ENCODE peak calls at places on chromosomes 2 and 18, in six cellular contexts. U is NCI-H1417 treated with DMSO at 0.1 percent for 48 hours; Q is stimulated activated CD4-positive, alpha-beta T cell treated with anti-CD3 and anti-CD28 coated beads, Interleukin-1b, Interleukin-23, amount 100 ng/mL, for 1 hour; K is fibroblast of lung; H is endothelial cell; V is LoVo. A is an unnamed sample.

GRCh38 chr2:39772086-39772811 is 6.8 kb downstream of the THUMPD2 start:
- DNase-seq in V (no peak), H (no peak), K (peak; percentile 92), U (no peak), Q (no peak), A (peak; percentile 5)

GRCh38 chr2:218806346-218806978 is 24.5 kb downstream of the CYP27A1 start:
- DNase-seq in U (no peak), K (peak; percentile 98), H (no peak), V (peak; percentile 75), Q (no peak), A (peak; percentile 100)

GRCh38 chr2:20609349-20609994 is 41.4 kb downstream of the HS1BP3 start:
- DNase-seq in H (no peak), Q (no peak), K (peak; percentile 70), U (no peak), V (no peak), A (no peak)

GRCh38 chr18:46211816-46212215 is 107.6 kb downstream of the HAUS1 start:
- DNase-seq in U (no peak), H (no peak), Q (no peak), K (peak; percentile 66), V (no peak), A (no peak)

GRCh38 chr2:68747413-68747812 is 12.8 kb downstream of the ARHGAP25 start:
- DNase-seq in Q (no peak), V (no peak), H (no peak), K (no peak), U (no peak), A (no peak)

GRCh38 chr2:118842687-118843491 is 4.6 kb downstream of the EN1 start:
- DNase-seq in K (no peak), Q (no peak), U (no peak), H (peak; percentile 22), V (no peak), A (no peak)

GRCh38 chr18:49591775-49592174 is 29.9 kb downstream of the LIPG start:
- DNase-seq in U (no peak), V (peak; percentile 80), K (no peak), Q (no peak), H (no peak), A (no peak)

GRCh38 chr18:55283309-55283708 is 304.7 kb downstream of the TCF4 start:
- DNase-seq in Q (no peak), V (no peak), H (no peak), K (no peak), U (no peak), A (no peak)

GRCh38 chr2:73107211-73107926 is 5.4 kb downstream of the RAB11FIP5 start:
- DNase-seq in K (no peak), U (no peak), Q (no peak), H (no peak), V (no peak), A (peak; percentile 45)

GRCh38 chr2:189441709-189442074 is 418 bp downstream of the WDR75 start:
- DNase-seq in K (peak; percentile 3), U (no peak), H (no peak), Q (no peak), V (no peak), A (no peak)

GRCh38 chr2:241271641-241272297 is 43.7 kb downstream of the HDLBP start:
- DNase-seq in Q (peak; percentile 19), U (no peak), K (peak; percentile 82), V (peak; percentile 58), H (peak; percentile 53), A (peak; percentile 84)

GRCh38 chr2:168494190-168494711 is 38.2 kb downstream of the CERS6 start:
- DNase-seq in K (peak; percentile 17), V (peak; percentile 51), Q (no peak), H (peak; percentile 34), U (no peak), A (no peak)

GRCh38 chr18:25314824-25315223 is 37.1 kb downstream of the ZNF521 start:
- DNase-seq in Q (no peak), U (no peak), H (no peak), K (no peak), V (no peak), A (no peak)

GRCh38 chr2:4151521-4151920 is 448.1 kb downstream of the DCDC2C start:
- DNase-seq in H (no peak), V (no peak), Q (no peak), U (no peak), K (no peak), A (no peak)

GRCh38 chr2:26847663-26848335 is at the start of gene DPYSL5:
- DNase-seq in H (peak; percentile 51), V (peak; percentile 38), Q (no peak), K (no peak), U (peak; percentile 82), A (no peak)

GRCh38 chr2:605674-606608 is 71.3 kb downstream of the TMEM18 start:
- DNase-seq in H (no peak), U (no peak), Q (no peak), K (no peak), V (no peak), A (no peak)

GRCh38 chr18:2612996-2613395 is 41.6 kb downstream of the NDC80 start:
- DNase-seq in U (no peak), V (no peak), Q (no peak), K (no peak), H (no peak), A (peak; percentile 47)